ENCODE peak calls at places on chromosomes 4 and X, in eight cellular contexts. S is bronchial epithelial cell, U is WERI-Rb-1, K is psoas muscle, A is NT2/D1, P is H7, D is PC-9, G is fibroblast of pulmonary artery. L is an unnamed sample.

GRCh38 chr4:80446664-80447063 is 111.1 kb downstream of the CFAP299 start:
- DNase-seq in S (peak; percentile 66), U (no peak), K (no peak), A (no peak), P (no peak), D (peak; percentile 66), G (peak; percentile 6), L (no peak)

GRCh38 chrX:2732076-2732475 is 19.8 kb upstream of the XG start:
- DNase-seq in S (no peak), U (no peak), K (no peak), A (no peak), P (no peak), D (no peak), G (no peak), L (no peak)

GRCh38 chrX:104189862-104190261 is 23.6 kb downstream of the FAM199X start:
- DNase-seq in S (peak; percentile 1), U (no peak), K (no peak), A (no peak), P (no peak), D (no peak), G (no peak), L (no peak)

GRCh38 chr4:73864973-73865372 is 4.2 kb upstream of the CXCL1 start:
- DNase-seq in S (peak; percentile 50), U (no peak), K (no peak), A (no peak), P (no peak), D (no peak), G (no peak), L (no peak)

GRCh38 chr4:88191404-88191803 is 33.0 kb upstream of the ABCG2 start:
- DNase-seq in S (no peak), U (no peak), K (no peak), A (no peak), P (no peak), D (no peak), G (no peak), L (no peak)

GRCh38 chr4:145218251-145218650 is 37.9 kb upstream of the OTUD4 start:
- DNase-seq in S (no peak), U (no peak), K (peak; percentile 49), A (no peak), P (peak; percentile 17), D (no peak), G (peak; percentile 24), L (no peak)

GRCh38 chr4:142474398-142475087 is 371.6 kb downstream of the INPP4B start:
- DNase-seq in S (peak; percentile 96), U (peak; percentile 53), K (no peak), A (no peak), P (no peak), D (peak; percentile 98), G (no peak), L (no peak)

GRCh38 chr4:5814421-5814820 is 78.5 kb downstream of the CRMP1 start:
- DNase-seq in S (no peak), U (no peak), K (no peak), A (no peak), P (no peak), D (no peak), G (no peak), L (no peak)

GRCh38 chrX:149909324-149910177 is 19.8 kb upstream of the HSFX4 start:
- DNase-seq in S (peak; percentile 30), U (no peak), K (peak; percentile 28), A (no peak), P (no peak), D (no peak), G (no peak), L (no peak)

GRCh38 chrX:113950081-113950678 is 633.7 kb upstream of the HTR2C start:
- DNase-seq in S (no peak), U (no peak), K (no peak), A (no peak), P (no peak), D (no peak), G (no peak), L (no peak)

GRCh38 chrX:154987940-154988339 is 34.6 kb downstream of the F8 start:
- DNase-seq in S (no peak), U (no peak), K (no peak), A (no peak), P (no peak), D (no peak), G (no peak), L (no peak)

GRCh38 chrX:30653415-30654131 is at the start of gene GK:
- DNase-seq in S (no peak), U (peak; percentile 15), K (peak; percentile 57), A (no peak), P (peak; percentile 47), D (no peak), G (no peak), L (no peak)

GRCh38 chr4:184815046-184815877 is 10.5 kb downstream of the ACSL1 start:
- DNase-seq in S (peak; percentile 96), U (peak; percentile 84), K (peak; percentile 86), A (no peak), P (peak; percentile 55), D (peak; percentile 87), G (peak; percentile 86), L (peak; percentile 81)

GRCh38 chr4:1325681-1326635 is 21.1 kb upstream of the UVSSA start:
- DNase-seq in S (no peak), U (no peak), K (peak; percentile 33), A (no peak), P (no peak), D (no peak), G (no peak), L (no peak)

GRCh38 chrX:599837-600715 is 30.5 kb upstream of the SHOX start:
- DNase-seq in S (no peak), U (no peak), K (no peak), A (no peak), P (no peak), D (no peak), G (no peak), L (no peak)

GRCh38 chr4:96004341-96004740 is 164.4 kb downstream of the PDHA2 start:
- DNase-seq in S (no peak), U (no peak), K (no peak), A (no peak), P (no peak), D (no peak), G (no peak), L (no peak)

GRCh38 chr4:151143162-151143561 is 43.7 kb downstream of the RPS3A start:
- DNase-seq in S (no peak), U (no peak), K (no peak), A (no peak), P (no peak), D (no peak), G (no peak), L (no peak)

GRCh38 chr4:27010334-27010940 is 149.8 kb downstream of the STIM2 start:
- DNase-seq in S (peak; percentile 55), U (peak; percentile 59), K (peak; percentile 66), A (peak; percentile 20), P (peak; percentile 34), D (peak; percentile 42), G (peak; percentile 83), L (peak; percentile 82)

GRCh38 chr4:168840386-168840763 is 169.7 kb downstream of the CBR4 start:
- DNase-seq in S (no peak), U (no peak), K (no peak), A (no peak), P (no peak), D (no peak), G (no peak), L (no peak)

DNA sequence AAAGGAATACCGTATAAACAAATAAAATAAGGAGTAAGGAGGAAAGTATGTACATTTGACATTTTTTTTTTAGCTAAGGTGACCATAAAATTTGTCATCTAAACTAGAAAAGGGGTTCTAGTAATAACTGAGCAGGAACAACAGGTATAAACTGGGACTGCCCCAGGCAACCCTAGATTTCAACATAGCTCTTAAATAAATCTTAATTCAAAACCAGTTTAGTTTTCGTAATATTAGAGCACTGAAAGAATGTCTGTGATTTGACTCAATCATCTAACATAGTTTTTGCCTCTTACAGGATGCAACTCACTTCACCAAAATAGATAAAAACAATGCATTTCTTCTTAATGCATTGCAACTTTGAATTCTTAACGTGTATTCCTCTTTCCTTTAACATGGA is 257.7 kb downstream of the ADAMTS3 start:
- DNase-seq in S (peak; percentile 78), U (no peak), K (no peak), A (no peak), P (no peak), D (peak; percentile 77), G (peak; percentile 24), L (no peak)
- H3K4me3 ChIP-seq in S (no peak overlapping the region), U (no peak overlapping the region), K (no peak overlapping the region), A (no peak overlapping the region), P (no peak overlapping the region), D (no peak overlapping the region), G (no peak overlapping the region), L (no peak overlapping the region)

DNA sequence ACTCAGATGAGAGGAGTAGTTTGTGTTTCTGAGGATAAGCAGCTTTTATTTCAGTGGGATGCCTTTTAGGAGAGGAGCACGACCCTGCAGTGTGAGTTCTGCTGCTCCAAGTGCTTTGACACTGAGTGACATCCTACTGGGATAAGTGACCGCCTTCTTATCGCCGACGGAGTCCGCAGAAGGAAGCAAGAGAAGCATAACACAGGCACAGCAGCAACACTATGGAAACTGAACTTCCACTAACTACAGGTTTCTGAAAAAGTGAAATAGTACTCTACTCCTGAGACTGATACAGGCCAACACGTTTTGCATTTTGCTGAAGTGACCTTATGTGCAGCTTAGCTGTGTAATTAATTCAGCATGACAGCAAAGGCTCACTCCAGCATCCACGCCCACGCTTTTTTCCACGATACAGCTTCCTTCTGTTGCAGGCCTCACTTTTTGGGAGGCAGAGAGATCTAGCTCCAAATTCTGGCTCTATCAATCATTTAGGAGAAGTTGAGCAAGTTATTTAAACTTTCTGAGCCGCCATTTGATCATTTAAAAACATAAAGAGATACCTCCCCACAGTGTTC is 160.4 kb downstream of the AFAP1 start:
- DNase-seq in S (no peak), U (no peak), K (no peak), A (no peak), P (no peak), D (peak; percentile 28), G (no peak), L (peak; percentile 42)
- H3K4me3 ChIP-seq in S (no peak overlapping the region), U (no peak overlapping the region), K (no peak overlapping the region), A (no peak overlapping the region), P (no peak overlapping the region), D (no peak overlapping the region), G (no peak overlapping the region), L (no peak overlapping the region)

DNA sequence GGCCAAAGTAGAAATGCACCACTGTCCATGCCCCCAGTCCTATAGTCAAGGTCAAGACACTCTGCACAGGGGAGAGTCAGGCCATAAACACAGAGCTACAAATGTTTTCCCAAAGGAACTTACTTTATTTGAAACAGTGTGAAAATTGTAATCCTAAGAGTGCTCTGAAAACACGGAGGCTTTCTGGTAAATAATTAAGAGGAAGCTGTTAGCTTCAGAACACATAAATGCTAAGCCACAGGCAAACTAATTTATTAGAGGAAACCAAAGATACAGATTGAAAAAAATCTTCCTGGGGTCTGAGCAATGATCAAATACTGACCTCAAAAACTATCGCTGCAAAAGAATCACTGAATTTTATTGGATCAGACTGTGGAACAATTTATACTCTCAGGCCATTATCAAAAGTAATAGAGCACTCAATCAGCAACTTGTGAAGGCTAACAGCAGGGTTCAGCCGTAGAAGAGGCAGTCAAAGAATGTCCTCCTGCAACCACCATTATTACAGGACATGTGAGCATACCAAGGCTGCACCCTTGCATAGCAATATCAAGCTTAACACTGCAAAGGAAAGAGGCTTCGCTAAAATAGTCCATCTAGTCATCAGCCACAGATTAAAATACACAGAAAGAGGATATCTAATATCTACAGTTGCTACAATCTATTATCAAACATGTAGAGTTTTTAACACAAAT is 42.7 kb upstream of the TMPRSS11B start:
- DNase-seq in S (no peak), U (no peak), K (no peak), A (no peak), P (no peak), D (no peak), G (no peak), L (no peak)
- H3K4me3 ChIP-seq in S (no peak overlapping the region), U (no peak overlapping the region), K (no peak overlapping the region), A (no peak overlapping the region), P (no peak overlapping the region), D (no peak overlapping the region), G (no peak overlapping the region), L (no peak overlapping the region)

GRCh38 chrX:43971966-43972961 is 926 bp downstream of the NDP start:
- DNase-seq in S (peak; percentile 33), U (no peak), K (no peak), A (no peak), P (no peak), D (no peak), G (no peak), L (no peak)
- H3K4me3 ChIP-seq in S (no peak overlapping the region), U (no peak overlapping the region), K (peak overlapping the region; percentile 53), A (no peak overlapping the region), P (no peak overlapping the region), D (no peak overlapping the region), G (peak overlapping the region; percentile 36), L (no peak overlapping the region)

L was measured in aorta.